ENCODE peak calls at places on chromosomes 6 and 20, in ten cellular contexts. Y is Karpas-422, O is H7, G is GM04504, C is T-helper 22 cell, L is amniotic stem cell, M is T-helper 2 cell, U is IMR-90, T is mesothelial cell of epicardium, R is endothelial cell. Z is an unnamed sample.

GRCh38 chr20:62178316-62179161 is 4.3 kb upstream of the MTG2 start:
- DNase-seq in Y (no peak), O (no peak), G (no peak), C (no peak), L (no peak), M (no peak), U (no peak), T (no peak), R (no peak), Z (no peak)

GRCh38 chr6:127966616-127967015 is 65.8 kb upstream of the THEMIS start:
- DNase-seq in Y (no peak), O (no peak), G (no peak), C (no peak), L (no peak), M (no peak), U (peak), T (no peak), R (no peak), Z (no peak)

GRCh38 chr6:77136086-77136485 is 327.2 kb downstream of the HTR1B start:
- DNase-seq in Y (no peak), O (no peak), G (no peak), C (no peak), L (no peak), M (no peak), U (peak), T (no peak), R (no peak), Z (no peak)

GRCh38 chr6:74073429-74073828 is 377.4 kb downstream of the CD109 start:
- DNase-seq in Y (no peak), O (no peak), G (peak), C (no peak), L (peak), M (no peak), U (peak), T (no peak), R (no peak), Z (peak)

GRCh38 chr6:157258878-157259277 is 64.4 kb downstream of the TMEM242 start:
- DNase-seq in Y (no peak), O (no peak), G (no peak), C (no peak), L (no peak), M (no peak), U (no peak), T (no peak), R (no peak), Z (no peak)

GRCh38 chr6:155079985-155080452 is 84.9 kb downstream of the TIAM2 start:
- DNase-seq in Y (no peak), O (no peak), G (no peak), C (no peak), L (no peak), M (no peak), U (no peak), T (no peak), R (peak), Z (no peak)

GRCh38 chr6:93779086-93779858 is 359.9 kb upstream of the EPHA7 start:
- DNase-seq in Y (no peak), O (no peak), G (no peak), C (no peak), L (no peak), M (no peak), U (no peak), T (no peak), R (peak), Z (no peak)

GRCh38 chr20:38692436-38693411 is 31.6 kb upstream of the SLC32A1 start:
- DNase-seq in Y (peak), O (peak), G (peak), C (no peak), L (peak), M (peak), U (peak), T (peak), R (peak), Z (peak)

GRCh38 chr6:80638222-80639055 is 532.0 kb downstream of the BCKDHB start:
- DNase-seq in Y (no peak), O (no peak), G (peak), C (no peak), L (peak), M (no peak), U (peak), T (no peak), R (no peak), Z (peak)

GRCh38 chr6:159977242-159978214 is 8.6 kb downstream of the IGF2R start:
- DNase-seq in Y (no peak), O (no peak), G (no peak), C (no peak), L (no peak), M (no peak), U (peak), T (no peak), R (no peak), Z (no peak)

GRCh38 chr20:21027569-21027968 is 78.6 kb downstream of the LINC00237 start:
- DNase-seq in Y (peak), O (peak), G (no peak), C (no peak), L (no peak), M (no peak), U (no peak), T (no peak), R (peak), Z (no peak)

GRCh38 chr6:88368071-88368787 is 202.1 kb upstream of the CNR1 start:
- DNase-seq in Y (no peak), O (no peak), G (peak), C (no peak), L (no peak), M (no peak), U (no peak), T (no peak), R (no peak), Z (no peak)

GRCh38 chr6:89353118-89353556 is 615 bp upstream of the UBE2J1 start:
- DNase-seq in Y (no peak), O (no peak), G (no peak), C (no peak), L (no peak), M (no peak), U (no peak), T (no peak), R (no peak), Z (no peak)

GRCh38 chr6:53735896-53736295 is 58.9 kb upstream of the LRRC1 start:
- DNase-seq in Y (no peak), O (no peak), G (no peak), C (no peak), L (no peak), M (no peak), U (no peak), T (no peak), R (no peak), Z (no peak)

GRCh38 chr6:125030969-125031368 is 68.7 kb downstream of the RNF217 start:
- DNase-seq in Y (no peak), O (no peak), G (no peak), C (no peak), L (no peak), M (no peak), U (no peak), T (no peak), R (no peak), Z (no peak)

GRCh38 chr6:143896096-143896880 is 32.0 kb downstream of the ZC2HC1B start:
- DNase-seq in Y (no peak), O (no peak), G (no peak), C (no peak), L (no peak), M (no peak), U (no peak), T (no peak), R (no peak), Z (no peak)

GRCh38 chr6:27753668-27754407 is 158.4 kb downstream of the OR2B2 start:
- DNase-seq in Y (peak), O (peak), G (peak), C (peak), L (peak), M (peak), U (peak), T (peak), R (peak), Z (peak)

GRCh38 chr6:20292905-20293304 is 80.6 kb upstream of the MBOAT1 start:
- DNase-seq in Y (no peak), O (no peak), G (no peak), C (no peak), L (no peak), M (no peak), U (no peak), T (no peak), R (no peak), Z (no peak)

GRCh38 chr6:35287671-35288396 is 9.8 kb upstream of the DEF6 start:
- DNase-seq in Y (no peak), O (no peak), G (no peak), C (no peak), L (no peak), M (no peak), U (peak), T (no peak), R (no peak), Z (no peak)

GRCh38 chr20:38302721-38303120 is 1.2 kb upstream of the BPI start:
- DNase-seq in Y (no peak), O (peak), G (no peak), C (no peak), L (no peak), M (no peak), U (no peak), T (no peak), R (no peak), Z (no peak)

GRCh38 chr20:32481311-32482103 is 103.6 kb downstream of the NOL4L start:
- DNase-seq in Y (no peak), O (peak), G (no peak), C (no peak), L (no peak), M (no peak), U (no peak), T (no peak), R (no peak), Z (no peak)

GRCh38 chr6:105869835-105870506 is 216.2 kb upstream of the PRDM1 start:
- DNase-seq in Y (peak), O (peak), G (no peak), C (no peak), L (no peak), M (no peak), U (no peak), T (no peak), R (no peak), Z (no peak)

GRCh38 chr6:45946352-45946751 is 69.3 kb downstream of the CLIC5 start:
- DNase-seq in Y (peak), O (peak), G (peak), C (no peak), L (peak), M (no peak), U (peak), T (no peak), R (peak), Z (no peak)

GRCh38 chr20:50586531-50587232 is 76.5 kb downstream of the PTPN1 start:
- DNase-seq in Y (no peak), O (peak), G (no peak), C (no peak), L (no peak), M (no peak), U (no peak), T (no peak), R (no peak), Z (no peak)

GRCh38 chr20:49356676-49357075 is 78.8 kb upstream of the ZNFX1 start:
- DNase-seq in Y (no peak), O (no peak), G (no peak), C (no peak), L (no peak), M (no peak), U (no peak), T (no peak), R (no peak), Z (no peak)

GRCh38 chr6:24887520-24887919 is 48.2 kb downstream of the RIPOR2 start:
- DNase-seq in Y (no peak), O (no peak), G (no peak), C (no peak), L (no peak), M (no peak), U (no peak), T (no peak), R (no peak), Z (no peak)

GRCh38 chr6:148818939-148819575 is 72.2 kb downstream of the UST start:
- DNase-seq in Y (no peak), O (peak), G (no peak), C (no peak), L (no peak), M (no peak), U (no peak), T (no peak), R (no peak), Z (no peak)